ENCODE peak calls at places on chromosomes 1 and 21, in six cellular contexts. M is HTR-8/SVneo; C is activated CD8-positive, alpha-beta memory T cell treated with anti-CD3 and anti-CD28 coated beads for 48 hours; L is stimulated activated CD4-positive, alpha-beta T cell treated with anti-CD3 and anti-CD28 coated beads, Interleukin-12 subunit alpha, Interleukin-12 subunit beta, amount 100 ng/mL, for 4 hours; I is mammary epithelial cell; P is T47D. D is an unnamed sample.

GRCh38 chr1:154465621-154466020 is 36.4 kb upstream of the TDRD10 start:
- DNase-seq in M (no peak), C (no peak), L (no peak), I (no peak), P (no peak), D (no peak)

GRCh38 chr1:226656601-226657277 is 82.3 kb downstream of the ITPKB start:
- DNase-seq in M (no peak), C (no peak), L (no peak), I (peak), P (no peak), D (no peak)

GRCh38 chr1:17056586-17056985 is 2.8 kb upstream of the SDHB start:
- DNase-seq in M (no peak), C (no peak), L (no peak), I (no peak), P (no peak), D (no peak)

GRCh38 chr1:51433972-51434510 is 85.0 kb downstream of the EPS15 start:
- DNase-seq in M (no peak), C (no peak), L (no peak), I (no peak), P (no peak), D (no peak)

GRCh38 chr1:204314209-204314892 is 45.4 kb downstream of the PLEKHA6 start:
- DNase-seq in M (no peak), C (no peak), L (no peak), I (peak), P (peak), D (no peak)

GRCh38 chr1:85258536-85259117 is 835 bp downstream of the C1orf52 start:
- DNase-seq in M (no peak), C (no peak), L (no peak), I (no peak), P (peak), D (no peak)

GRCh38 chr1:201471772-201472171 is 2.8 kb upstream of the PHLDA3 start:
- DNase-seq in M (no peak), C (no peak), L (no peak), I (peak), P (no peak), D (no peak)

GRCh38 chr1:167564592-167564991 is 11.0 kb upstream of the CREG1 start:
- DNase-seq in M (no peak), C (no peak), L (no peak), I (peak), P (peak), D (no peak)

GRCh38 chr1:210596641-210597040 is 267.9 kb downstream of the HHAT start:
- DNase-seq in M (no peak), C (no peak), L (no peak), I (no peak), P (no peak), D (no peak)

GRCh38 chr21:45950740-45951515 is 30.6 kb upstream of the COL6A1 start:
- DNase-seq in M (peak), C (no peak), L (no peak), I (peak), P (peak), D (no peak)

GRCh38 chr1:41329662-41330587 is 31.3 kb upstream of the FOXO6 start:
- DNase-seq in M (no peak), C (no peak), L (no peak), I (no peak), P (no peak), D (no peak)

GRCh38 chr1:67726224-67726623 is 41.2 kb downstream of the GADD45A start:
- DNase-seq in M (no peak), C (no peak), L (no peak), I (peak), P (no peak), D (no peak)

GRCh38 chr1:107450899-107451664 is 310.2 kb downstream of the NTNG1 start:
- DNase-seq in M (no peak), C (no peak), L (no peak), I (no peak), P (no peak), D (no peak)

GRCh38 chr1:3611170-3612019 is at the start of gene MEGF6:
- DNase-seq in M (peak), C (no peak), L (peak), I (no peak), P (peak), D (peak)

GRCh38 chr1:47104816-47105215 is 32.4 kb upstream of the CYP4A22 start:
- DNase-seq in M (no peak), C (no peak), L (no peak), I (peak), P (no peak), D (no peak)

GRCh38 chr1:109214695-109215623 is 1.2 kb downstream of the SARS1 start:
- DNase-seq in M (peak), C (no peak), L (peak), I (peak), P (peak), D (no peak)

GRCh38 chr1:219066631-219067349 is 106.9 kb upstream of the LYPLAL1 start:
- DNase-seq in M (peak), C (no peak), L (no peak), I (peak), P (peak), D (no peak)

GRCh38 chr21:33380483-33380998 is 22.7 kb upstream of the IFNGR2 start:
- DNase-seq in M (peak), C (peak), L (peak), I (peak), P (peak), D (no peak)

GRCh38 chr1:116987256-116987555 is 14.4 kb upstream of the CD101 start:
- DNase-seq in M (no peak), C (no peak), L (peak), I (no peak), P (no peak), D (no peak)

GRCh38 chr1:217982711-217983405 is 302.2 kb upstream of the RRP15 start:
- DNase-seq in M (no peak), C (no peak), L (no peak), I (no peak), P (no peak), D (no peak)